ENCODE peak calls at places on chromosomes 12 and 14, in eight cellular contexts. F is neuronal stem cell, N is astrocyte, X is mesenchymal stem cell, W is GM23248, B is Karpas-422, K is neural progenitor cell, Y is SK-N-SH. U is an unnamed sample. For H3K27me3, the result is how much of the 10 kb centered on the place peaks cover.

GRCh38 chr12:6279256-6279628 is 31.2 kb upstream of the PLEKHG6 start:
- DNase-seq in F (no peak), N (no peak), X (no peak), W (no peak), B (no peak), K (no peak), Y (no peak), U (no peak)

GRCh38 chr12:109134186-109134917 is 18.0 kb downstream of the ACACB start:
- DNase-seq in F (no peak), N (no peak), X (no peak), W (peak), B (no peak), K (peak), Y (peak), U (peak)

GRCh38 chr14:51293149-51293925 is 53.3 kb downstream of the TMX1 start:
- DNase-seq in F (no peak), N (peak), X (peak), W (peak), B (no peak), K (no peak), Y (no peak), U (peak)

GRCh38 chr14:89750909-89751502 is 203.5 kb downstream of the EFCAB11 start:
- DNase-seq in F (no peak), N (no peak), X (no peak), W (no peak), B (no peak), K (no peak), Y (no peak), U (no peak)

GRCh38 chr12:93698307-93699092 is 21.3 kb downstream of the CRADD start:
- DNase-seq in F (no peak), N (no peak), X (peak), W (peak), B (no peak), K (no peak), Y (no peak), U (peak)

GRCh38 chr14:49892301-49892635 is 614 bp upstream of the ARF6 start:
- DNase-seq in F (peak), N (peak), X (peak), W (peak), B (peak), K (no peak), Y (peak), U (peak)

GRCh38 chr12:57244306-57244696 is 6.7 kb downstream of the STAC3 start:
- DNase-seq in F (no peak), N (no peak), X (no peak), W (no peak), B (no peak), K (no peak), Y (no peak), U (no peak)

GRCh38 chr12:20455001-20455706 is 86.8 kb downstream of the PDE3A start:
- DNase-seq in F (no peak), N (peak), X (no peak), W (peak), B (no peak), K (no peak), Y (peak), U (no peak)

GRCh38 chr14:71403673-71404072 is 496.4 kb downstream of the PCNX1 start:
- DNase-seq in F (no peak), N (no peak), X (peak), W (peak), B (peak), K (no peak), Y (peak), U (peak)

GRCh38 chr12:46217686-46218508 is 50.9 kb downstream of the SLC38A1 start:
- DNase-seq in F (no peak), N (no peak), X (no peak), W (no peak), B (peak), K (no peak), Y (no peak), U (no peak)

GRCh38 chr12:115857160-115857920 is 420.2 kb downstream of the MED13L start:
- DNase-seq in F (no peak), N (no peak), X (no peak), W (no peak), B (no peak), K (no peak), Y (no peak), U (no peak)

GRCh38 chr12:122841544-122842321 is 6.5 kb downstream of the HIP1R start:
- DNase-seq in F (no peak), N (peak), X (peak), W (peak), B (no peak), K (no peak), Y (peak), U (peak)

GRCh38 chr12:3761116-3761770 is 8.3 kb upstream of the CRACR2A start:
- DNase-seq in F (no peak), N (no peak), X (no peak), W (no peak), B (no peak), K (no peak), Y (no peak), U (no peak)

GRCh38 chr14:38208825-38209562 is 1.3 kb downstream of the SSTR1 start:
- DNase-seq in F (peak), N (peak), X (peak), W (peak), B (no peak), K (peak), Y (no peak), U (peak)

GRCh38 chr12:21330682-21331253 is 3.9 kb downstream of the SLCO1A2 start:
- DNase-seq in F (peak), N (peak), X (peak), W (no peak), B (peak), K (peak), Y (no peak), U (peak)

GRCh38 chr14:69013943-69014782 is 35.1 kb upstream of the ACTN1 start:
- DNase-seq in F (no peak), N (no peak), X (peak), W (peak), B (peak), K (peak), Y (peak), U (peak)

GRCh38 chr12:81350309-81350708 is 272.4 kb downstream of the ACSS3 start:
- DNase-seq in F (no peak), N (no peak), X (no peak), W (no peak), B (no peak), K (peak), Y (no peak), U (no peak)

GRCh38 chr14:97489750-97490149 is 692.6 kb downstream of the VRK1 start:
- DNase-seq in F (no peak), N (no peak), X (no peak), W (no peak), B (no peak), K (no peak), Y (no peak), U (no peak)

GRCh38 chr12:108772247-108772646 is 40.9 kb upstream of the CORO1C start:
- DNase-seq in F (no peak), N (no peak), X (no peak), W (peak), B (no peak), K (no peak), Y (no peak), U (no peak)

GRCh38 chr12:123531091-123531490 is 2.4 kb downstream of the RILPL1 start:
- DNase-seq in F (no peak), N (no peak), X (no peak), W (no peak), B (no peak), K (no peak), Y (no peak), U (no peak)

GRCh38 chr12:104204690-104205480 is 10.7 kb upstream of the TXNRD1 start:
- DNase-seq in F (no peak), N (no peak), X (no peak), W (no peak), B (no peak), K (no peak), Y (no peak), U (no peak)

GRCh38 chr14:22384167-22384549 is 204.9 kb downstream of the DAD1 start:
- DNase-seq in F (no peak), N (no peak), X (no peak), W (no peak), B (no peak), K (no peak), Y (no peak), U (no peak)

GRCh38 chr12:132445884-132446471 is 44.0 kb upstream of the FBRSL1 start:
- DNase-seq in F (peak), N (peak), X (no peak), W (peak), B (no peak), K (peak), Y (no peak), U (peak)

GRCh38 chr12:79373896-79374499 is 316.8 kb downstream of the PAWR start:
- DNase-seq in F (no peak), N (no peak), X (peak), W (peak), B (peak), K (peak), Y (peak), U (peak)

GRCh38 chr14:69701857-69702256 is 65.1 kb upstream of the SRSF5 start:
- DNase-seq in F (no peak), N (no peak), X (no peak), W (no peak), B (no peak), K (no peak), Y (no peak), U (no peak)

GRCh38 chr12:114450019-114450418 is 44.1 kb upstream of the TBX5 start:
- DNase-seq in F (no peak), N (no peak), X (no peak), W (no peak), B (no peak), K (no peak), Y (no peak), U (no peak)
- H3K27me3 ChIP-seq in F (under half), N (under half), X (half or more), W (under half), B (under half), K (half or more), Y (under half), U (under half)

GRCh38 chr14:31194661-31195060 is 12.9 kb downstream of the HECTD1 start:
- DNase-seq in F (no peak), N (no peak), X (no peak), W (peak), B (no peak), K (no peak), Y (no peak), U (peak)
- H3K9ac ChIP-seq in F (no peak), N (no peak), X (peak), W (no peak), B (no peak), K (no peak), Y (peak), U (no peak)

GRCh38 chr12:114692558-114693531 is 8.9 kb upstream of the TBX3 start:
- DNase-seq in F (no peak), N (no peak), X (peak), W (peak), B (no peak), K (peak), Y (peak), U (peak)
- H3K27me3 ChIP-seq in F (half or more), N (half or more), X (half or more), W (under half), B (under half), K (half or more), Y (under half), U (under half)

GRCh38 chr14:64806202-64806861 is 73.4 kb downstream of the SPTB start:
- DNase-seq in F (no peak), N (peak), X (peak), W (peak), B (no peak), K (no peak), Y (no peak), U (peak)
- H3K9ac ChIP-seq in F (no peak), N (peak), X (no peak), W (peak), B (no peak), K (no peak), Y (peak), U (no peak)

U was measured in fibroblast of lung.